ENCODE peak calls at places on chromosome 9, in seven cellular contexts. Q, Y, L, H, V, N and G are unnamed samples.

GRCh38 chr9:69174645-69175487 is 789 bp downstream of the TJP2 start:
- DNase-seq in Q (peak; percentile 82), Y (peak; percentile 54), L (no peak), H (peak; percentile 97), V (peak; percentile 88), N (no peak), G (peak; percentile 66)

GRCh38 chr9:36815566-36816348 is 218.3 kb downstream of the PAX5 start:
- DNase-seq in Q (no peak), Y (no peak), L (no peak), H (no peak), V (no peak), N (no peak), G (no peak)

GRCh38 chr9:28696960-28697359 is 1123.7 kb upstream of the C9orf72 start:
- DNase-seq in Q (no peak), Y (no peak), L (no peak), H (no peak), V (no peak), N (no peak), G (no peak)

GRCh38 chr9:120877276-120878034 is 467 bp upstream of the PHF19 start:
- DNase-seq in Q (no peak), Y (peak; percentile 83), L (peak; percentile 38), H (peak; percentile 42), V (peak; percentile 85), N (peak; percentile 32), G (no peak)

GRCh38 chr9:28792736-28793135 is 1219.5 kb upstream of the C9orf72 start:
- DNase-seq in Q (no peak), Y (no peak), L (no peak), H (no peak), V (no peak), N (no peak), G (no peak)

GRCh38 chr9:14525840-14526239 is 167.4 kb downstream of the ZDHHC21 start:
- DNase-seq in Q (no peak), Y (no peak), L (no peak), H (no peak), V (no peak), N (no peak), G (no peak)

GRCh38 chr9:123710299-123710698 is 219.6 kb downstream of the DENND1A start:
- DNase-seq in Q (no peak), Y (no peak), L (no peak), H (peak; percentile 68), V (peak; percentile 21), N (no peak), G (no peak)

GRCh38 chr9:76459691-76460635 is 981 bp downstream of the GCNT1 start:
- DNase-seq in Q (no peak), Y (peak; percentile 76), L (peak; percentile 51), H (peak; percentile 49), V (no peak), N (peak; percentile 51), G (no peak)

GRCh38 chr9:112380102-112380581 is at the start of gene HSDL2:
- DNase-seq in Q (no peak), Y (no peak), L (no peak), H (peak; percentile 23), V (peak; percentile 52), N (no peak), G (no peak)

GRCh38 chr9:126146254-126147145 is 180.1 kb upstream of the MVB12B start:
- DNase-seq in Q (peak; percentile 71), Y (peak; percentile 87), L (peak; percentile 48), H (no peak), V (peak; percentile 61), N (no peak), G (no peak)
- TF ChIP-seq CTCF in Q (no peak), Y (peak; percentile 80), L (peak; percentile 45), H (peak; percentile 28), V (peak; percentile 69), N (no peak), G (peak; percentile 12)

GRCh38 chr9:38668791-38669466 is 48.5 kb upstream of the ANKRD18A start:
- DNase-seq in Q (no peak), Y (no peak), L (no peak), H (no peak), V (no peak), N (no peak), G (no peak)

GRCh38 chr9:38659538-38659937 is 39.1 kb upstream of the ANKRD18A start:
- DNase-seq in Q (no peak), Y (no peak), L (no peak), H (no peak), V (no peak), N (no peak), G (no peak)

DNA sequence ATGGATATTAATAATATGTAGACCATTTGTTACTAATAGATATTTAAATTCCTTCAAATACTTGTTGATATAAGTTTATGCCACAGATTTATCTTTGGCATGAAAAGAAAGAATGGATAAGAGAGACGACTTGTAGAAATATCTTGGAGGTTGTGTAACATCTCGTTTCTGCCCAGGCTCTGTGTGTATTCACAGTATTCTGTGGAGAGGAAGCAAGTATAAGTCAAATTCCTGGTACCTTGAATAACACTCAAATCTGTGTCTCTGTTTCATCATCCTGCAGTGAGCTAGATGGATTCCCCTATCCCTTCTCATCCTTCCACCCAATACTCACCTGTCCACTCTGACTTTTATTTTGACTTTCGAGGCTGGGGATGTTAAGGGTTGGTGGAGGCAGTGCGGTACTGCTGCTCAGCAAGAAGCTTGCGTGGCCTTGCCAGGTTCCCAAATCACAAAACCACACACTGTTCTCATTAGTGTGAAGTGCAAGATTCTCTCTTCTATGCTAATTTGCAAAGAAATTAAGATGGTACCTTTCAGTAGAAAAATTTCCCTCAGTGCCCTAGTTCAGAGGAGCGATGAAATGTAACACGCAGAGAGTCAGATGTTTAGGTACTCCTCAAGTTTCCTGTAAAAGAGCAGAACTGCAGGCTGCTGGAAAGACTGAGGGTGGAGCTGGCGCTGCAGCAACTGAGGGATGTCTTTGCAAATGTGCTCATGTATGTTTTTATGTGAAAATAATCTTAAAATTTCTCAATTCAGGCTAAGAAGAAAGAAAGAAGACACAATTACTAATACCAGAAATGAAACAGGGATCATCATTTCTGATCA is 42.6 kb upstream of the ANKRD18A start:
- DNase-seq in Q (no peak), Y (peak; percentile 20), L (no peak), H (peak; percentile 23), V (no peak), N (no peak), G (no peak)
- TF ChIP-seq CTCF in Q (no peak), Y (peak; percentile 69), L (no peak), H (no peak), V (no peak), N (no peak), G (no peak)

DNA sequence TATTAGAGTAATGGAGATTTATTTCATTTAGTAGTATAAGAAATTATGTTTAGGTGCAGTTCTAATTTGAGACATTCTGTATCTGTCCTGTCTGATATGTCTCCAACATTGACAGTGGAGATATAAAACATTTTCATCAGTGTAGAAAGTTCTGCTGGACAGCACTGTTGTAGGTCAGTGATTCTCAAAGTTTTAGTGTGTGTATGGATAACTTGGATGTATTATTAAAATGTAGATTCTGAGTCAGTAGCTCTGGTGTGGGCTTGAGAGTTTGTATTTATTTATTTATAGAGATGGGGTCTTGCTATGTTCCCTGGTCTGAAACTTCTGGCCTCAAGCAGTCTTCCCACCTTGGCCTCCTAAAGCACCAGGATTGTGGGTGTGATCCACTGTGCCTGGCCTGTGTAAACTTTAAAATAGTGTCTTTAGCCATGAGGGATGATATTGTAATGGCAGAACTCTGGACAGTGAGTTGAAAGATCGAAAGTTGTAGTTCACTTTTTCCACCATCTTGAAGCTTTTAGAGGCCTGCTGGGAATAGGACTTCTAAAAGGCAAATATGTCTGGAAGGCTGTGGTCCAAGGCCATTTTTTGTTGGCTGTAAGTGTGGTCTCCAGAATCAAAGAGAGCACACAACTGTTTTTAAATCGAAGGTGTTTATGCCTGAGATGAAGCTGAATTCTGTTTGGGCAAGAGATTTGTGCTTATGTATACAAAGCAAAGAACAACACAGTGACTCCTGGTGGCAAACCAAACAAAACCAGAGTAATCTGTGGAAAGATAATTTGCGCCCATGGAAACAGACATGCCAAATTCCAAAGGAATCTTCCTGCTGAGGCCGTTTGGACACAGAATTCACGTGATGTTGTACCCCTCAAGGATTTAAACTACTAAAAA is 12.4 kb downstream of the UBAP1 start:
- DNase-seq in Q (no peak), Y (peak; percentile 41), L (no peak), H (no peak), V (no peak), N (no peak), G (no peak)
- TF ChIP-seq CTCF in Q (no peak), Y (peak; percentile 47), L (no peak), H (peak; percentile 32), V (no peak), N (no peak), G (no peak)

GRCh38 chr9:2722715-2723114 is 5.4 kb downstream of the KCNV2 start:
- DNase-seq in Q (no peak), Y (no peak), L (no peak), H (peak; percentile 54), V (no peak), N (no peak), G (no peak)
- TF ChIP-seq CTCF in Q (no peak), Y (no peak), L (no peak), H (no peak), V (no peak), N (no peak), G (no peak)

DNA sequence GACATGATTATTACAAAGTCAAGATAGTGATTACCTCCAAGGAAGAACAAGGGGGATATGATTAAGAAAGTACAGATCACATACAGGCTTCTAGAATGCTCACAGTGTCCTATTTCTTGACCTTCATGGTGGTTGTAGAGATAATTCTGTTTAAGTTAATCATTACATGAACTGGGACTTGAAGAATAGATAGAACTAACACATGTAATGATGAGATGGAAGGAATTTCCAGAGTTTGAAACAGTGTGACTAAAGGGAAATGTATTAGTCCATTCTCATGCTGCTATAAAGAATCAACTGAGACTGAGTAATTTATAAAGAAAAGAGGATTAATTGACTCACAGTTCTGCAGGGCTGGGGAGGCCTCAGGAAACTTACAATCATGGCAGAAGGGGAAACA is 72.8 kb downstream of the LURAP1L start:
- DNase-seq in Q (no peak), Y (no peak), L (no peak), H (no peak), V (no peak), N (no peak), G (no peak)
- TF ChIP-seq CTCF in Q (no peak), Y (no peak), L (no peak), H (no peak), V (no peak), N (no peak), G (no peak)

GRCh38 chr9:134525841-134526797 is 115.5 kb upstream of the COL5A1 start:
- DNase-seq in Q (no peak), Y (no peak), L (no peak), H (peak; percentile 55), V (no peak), N (no peak), G (no peak)
- TF ChIP-seq CTCF in Q (no peak), Y (no peak), L (no peak), H (no peak), V (no peak), N (no peak), G (no peak)

GRCh38 chr9:33858346-33858869 is 41.4 kb downstream of the UBE2R2 start:
- DNase-seq in Q (no peak), Y (no peak), L (no peak), H (no peak), V (no peak), N (no peak), G (no peak)
- TF ChIP-seq CTCF in Q (no peak), Y (no peak), L (no peak), H (no peak), V (no peak), N (no peak), G (no peak)